ENCODE peak calls at places on chromosomes 3 and 15, in seven cellular contexts. K, R, P, F, Y, N and H are unnamed samples.

GRCh38 chr15:81191701-81192100 is 5.0 kb upstream of the IL16 start:
- DNase-seq in R (no peak), K (no peak), P (no peak), F (no peak), N (no peak), Y (no peak), H (no peak)

GRCh38 chr3:170634663-170635096 is 48.8 kb upstream of the SLC7A14 start:
- DNase-seq in K (no peak), R (no peak), F (peak), P (no peak), N (no peak), Y (no peak), H (no peak)

GRCh38 chr3:53885239-53885638 is 3.3 kb upstream of the ACTR8 start:
- DNase-seq in F (no peak), P (no peak), N (no peak), R (no peak), Y (no peak), K (peak), H (no peak)

GRCh38 chr3:186783731-186784515 is 546 bp downstream of the EIF4A2 start:
- DNase-seq in F (peak), K (peak), Y (peak), R (peak), N (peak), P (no peak), H (peak)

GRCh38 chr3:175670572-175670971 is 811.4 kb downstream of the NAALADL2 start:
- DNase-seq in Y (no peak), F (no peak), N (no peak), R (peak), P (no peak), K (no peak), H (no peak)

GRCh38 chr3:123322866-123323265 is 121.1 kb downstream of the SEC22A start:
- DNase-seq in R (no peak), F (no peak), K (no peak), Y (no peak), P (no peak), N (no peak), H (no peak)

GRCh38 chr3:79729096-79729495 is 38.7 kb downstream of the ROBO1 start:
- DNase-seq in R (no peak), P (no peak), F (no peak), Y (peak), K (peak), N (peak), H (no peak)

GRCh38 chr3:194686816-194687637 is 1.3 kb downstream of the FAM43A start:
- DNase-seq in Y (no peak), N (peak), R (peak), F (no peak), P (no peak), K (peak), H (peak)

GRCh38 chr3:97432914-97433313 is 331.6 kb upstream of the ARL6 start:
- DNase-seq in P (no peak), Y (no peak), K (no peak), N (no peak), F (no peak), R (no peak), H (no peak)

GRCh38 chr15:70575251-70576227 is 187.8 kb downstream of the UACA start:
- DNase-seq in Y (no peak), F (no peak), N (no peak), P (no peak), K (no peak), R (peak), H (no peak)

GRCh38 chr15:90184786-90185704 is 16.1 kb upstream of the SEMA4B start:
- DNase-seq in Y (peak), P (no peak), R (peak), F (peak), N (peak), K (peak), H (peak)

GRCh38 chr3:191461113-191461595 is at the start of gene PYDC2:
- DNase-seq in R (no peak), P (no peak), N (no peak), Y (no peak), K (no peak), F (no peak), H (no peak)

GRCh38 chr15:83919319-83919830 is 265.5 kb downstream of the ADAMTSL3 start:
- DNase-seq in R (no peak), N (no peak), Y (no peak), F (peak), K (no peak), P (no peak), H (no peak)

GRCh38 chr15:33034588-33034987 is 159.9 kb downstream of the FMN1 start:
- DNase-seq in K (no peak), F (no peak), Y (no peak), R (no peak), P (no peak), N (no peak), H (no peak)

GRCh38 chr15:26176831-26177230 is 313.7 kb upstream of the ATP10A start:
- DNase-seq in F (no peak), R (no peak), Y (no peak), P (no peak), N (no peak), K (no peak), H (no peak)

GRCh38 chr3:32226875-32227500 is 11.5 kb upstream of the CMTM8 start:
- DNase-seq in P (no peak), Y (peak), K (no peak), N (no peak), F (no peak), R (peak), H (no peak)

GRCh38 chr15:35254052-35254451 is 169.0 kb upstream of the NANOGP8 start:
- DNase-seq in P (no peak), N (no peak), R (no peak), K (no peak), Y (no peak), F (no peak), H (no peak)

GRCh38 chr3:131356006-131356405 is 25.6 kb upstream of the NUDT16 start:
- DNase-seq in R (peak), F (no peak), N (no peak), Y (no peak), K (no peak), P (no peak), H (no peak)

GRCh38 chr15:47434641-47435040 is 282.7 kb upstream of the SEMA6D start:
- DNase-seq in K (no peak), R (no peak), F (no peak), P (no peak), N (no peak), Y (no peak), H (no peak)

GRCh38 chr15:22956257-22956979 is 23.8 kb downstream of the CYFIP1 start:
- DNase-seq in F (no peak), R (no peak), N (no peak), K (peak), Y (no peak), P (no peak), H (no peak)

GRCh38 chr15:25181290-25182097 is 226.7 kb downstream of the SNRPN start:
- DNase-seq in K (no peak), N (no peak), F (no peak), P (no peak), Y (no peak), R (no peak), H (no peak)

GRCh38 chr15:62482715-62483429 is 317.8 kb upstream of the C2CD4B start:
- DNase-seq in K (no peak), F (peak), N (peak), R (peak), P (no peak), Y (peak), H (no peak)

GRCh38 chr3:39188271-39189149 is 3.9 kb downstream of the XIRP1 start:
- DNase-seq in R (no peak), Y (no peak), N (no peak), K (no peak), F (no peak), P (no peak), H (peak)

GRCh38 chr3:107913671-107914070 is 177.2 kb downstream of the CD47 start:
- DNase-seq in N (no peak), R (peak), F (no peak), K (no peak), Y (no peak), P (no peak), H (no peak)

GRCh38 chr15:52262364-52262763 is 33.2 kb downstream of the MYO5C start:
- DNase-seq in Y (no peak), P (no peak), N (no peak), R (peak), F (peak), K (no peak), H (no peak)

GRCh38 chr3:23949784-23950183 is 4.7 kb downstream of the NR1D2 start:
- DNase-seq in N (peak), F (peak), K (peak), Y (no peak), R (peak), P (no peak), H (no peak)

GRCh38 chr15:65909831-65910230 is 40.5 kb downstream of the RAB11A start:
- DNase-seq in P (no peak), R (no peak), K (no peak), F (peak), N (no peak), Y (no peak), H (no peak)

GRCh38 chr15:59384507-59384906 is 11.8 kb upstream of the MYO1E start:
- DNase-seq in N (no peak), F (peak), Y (no peak), R (no peak), K (no peak), P (no peak), H (no peak)

GRCh38 chr3:72733676-72734075 is 114.6 kb downstream of the SHQ1 start:
- DNase-seq in R (no peak), Y (no peak), N (no peak), K (no peak), F (no peak), P (no peak), H (no peak)

GRCh38 chr15:74332611-74333010 is 34.8 kb downstream of the CYP11A1 start:
- DNase-seq in N (no peak), R (no peak), K (no peak), F (no peak), P (no peak), Y (no peak), H (no peak)

GRCh38 chr3:50255251-50255615 is 13.7 kb upstream of the SEMA3B start:
- DNase-seq in P (no peak), N (no peak), F (no peak), R (no peak), K (no peak), Y (no peak), H (peak)

GRCh38 chr15:40106203-40107161 is 2.2 kb downstream of the BMF start:
- DNase-seq in N (peak), Y (no peak), P (no peak), R (no peak), F (peak), K (no peak), H (no peak)

GRCh38 chr3:40584625-40585189 is 59.9 kb downstream of the ZNF621 start:
- DNase-seq in P (peak), K (peak), R (peak), F (peak), Y (peak), N (peak), H (peak)

GRCh38 chr3:180590396-180590795 is 11.6 kb upstream of the TTC14 start:
- DNase-seq in K (no peak), F (no peak), R (no peak), N (no peak), P (no peak), Y (no peak), H (no peak)

GRCh38 chr3:38000965-38001455 is 10.4 kb downstream of the VILL start:
- DNase-seq in P (no peak), F (no peak), Y (no peak), K (peak), N (no peak), R (no peak), H (no peak)